ENCODE peak calls at places on chromosomes 5 and 9, in four cellular contexts. R is psoas muscle, Z is neural progenitor cell, A is astrocyte. O is an unnamed sample.

GRCh38 chr5:5304361-5305035 is 118.0 kb upstream of the ICE1 start:
- DNase-seq in R (no peak), A (no peak), Z (peak; percentile 32), O (no peak)

GRCh38 chr9:17120203-17120602 is 14.6 kb upstream of the CNTLN start:
- DNase-seq in A (no peak), R (no peak), Z (no peak), O (no peak)

GRCh38 chr9:86924206-86924605 is 23.1 kb downstream of the GAS1 start:
- DNase-seq in A (no peak), Z (no peak), R (no peak), O (no peak)

GRCh38 chr5:58197875-58198274 is 262.0 kb downstream of the PLK2 start:
- DNase-seq in A (no peak), R (no peak), Z (no peak), O (no peak)

GRCh38 chr5:159210306-159210722 is 961 bp upstream of the RNF145 start:
- DNase-seq in A (no peak), R (no peak), Z (no peak), O (no peak)

GRCh38 chr5:75374394-75374814 is 37.4 kb downstream of the HMGCR start:
- DNase-seq in Z (no peak), R (no peak), A (no peak), O (no peak)

GRCh38 chr9:129333961-129334743 is 156.1 kb upstream of the IER5L start:
- DNase-seq in Z (peak; percentile 93), A (peak; percentile 98), R (peak; percentile 91), O (peak; percentile 68)

GRCh38 chr9:101572316-101572715 is 22.5 kb downstream of the PPP3R2 start:
- DNase-seq in R (no peak), Z (no peak), A (no peak), O (no peak)

GRCh38 chr5:36066540-36067210 is at the start of gene UGT3A2:
- DNase-seq in R (no peak), Z (peak; percentile 84), A (no peak), O (no peak)

GRCh38 chr5:132221781-132222648 is 5.6 kb downstream of the P4HA2 start:
- DNase-seq in R (peak; percentile 44), A (peak; percentile 67), Z (no peak), O (no peak)

GRCh38 chr5:109141499-109142200 is 268.1 kb downstream of the PJA2 start:
- DNase-seq in R (no peak), A (peak; percentile 15), Z (no peak), O (no peak)

GRCh38 chr5:37875051-37875787 is 35.4 kb upstream of the GDNF start:
- DNase-seq in Z (no peak), R (no peak), A (peak; percentile 78), O (no peak)

GRCh38 chr5:134575316-134575715 is 49.8 kb downstream of the JADE2 start:
- DNase-seq in A (no peak), R (no peak), Z (no peak), O (no peak)

GRCh38 chr9:37840560-37841194 is 40.1 kb downstream of the DCAF10 start:
- DNase-seq in A (peak; percentile 80), Z (no peak), R (no peak), O (no peak)

GRCh38 chr9:130453487-130453886 is 8.7 kb downstream of the ASS1 start:
- DNase-seq in Z (no peak), A (peak; percentile 48), R (no peak), O (no peak)

GRCh38 chr5:170749911-170750431 is 33.6 kb upstream of the GABRP start:
- DNase-seq in Z (no peak), A (no peak), R (no peak), O (no peak)

GRCh38 chr5:86500947-86501346 is 116.8 kb upstream of the COX7C start:
- DNase-seq in R (no peak), Z (peak; percentile 6), A (no peak), O (no peak)

GRCh38 chr5:157271740-157272271 is 5.9 kb downstream of the CYFIP2 start:
- DNase-seq in A (no peak), Z (no peak), R (no peak), O (no peak)

GRCh38 chr5:151611127-151611775 is 20.1 kb upstream of the FAT2 start:
- DNase-seq in Z (no peak), R (no peak), A (no peak), O (no peak)

GRCh38 chr9:38336341-38336740 is 56.2 kb upstream of the ALDH1B1 start:
- DNase-seq in Z (no peak), A (no peak), R (no peak), O (no peak)

GRCh38 chr5:33423018-33423630 is 17.6 kb upstream of the TARS1 start:
- DNase-seq in R (no peak), A (no peak), Z (no peak), O (peak; percentile 34)

GRCh38 chr5:138979684-138980275 is 104.6 kb upstream of the LRRTM2 start:
- DNase-seq in A (peak; percentile 8), R (no peak), Z (no peak), O (no peak)

GRCh38 chr5:143168171-143168681 is 235.3 kb downstream of the NR3C1 start:
- DNase-seq in A (no peak), R (no peak), Z (no peak), O (no peak)

GRCh38 chr5:169742773-169743296 is 105.8 kb downstream of the DOCK2 start:
- DNase-seq in R (no peak), A (peak; percentile 97), Z (no peak), O (no peak)

GRCh38 chr5:14204785-14205321 is 61.7 kb downstream of the TRIO start:
- DNase-seq in Z (no peak), A (peak; percentile 85), R (peak; percentile 63), O (no peak)

GRCh38 chr9:104817437-104817836 is 53.5 kb downstream of the NIPSNAP3B start:
- DNase-seq in Z (no peak), A (no peak), R (no peak), O (no peak)

GRCh38 chr5:151707566-151707965 is 20.9 kb upstream of the SPARC start:
- DNase-seq in A (no peak), Z (peak; percentile 50), R (no peak), O (no peak)

GRCh38 chr5:81750308-81751008 is 439 bp downstream of the SSBP2 start:
- DNase-seq in Z (peak; percentile 56), A (no peak), R (no peak), O (no peak)

GRCh38 chr9:134064711-134065110 is 3.1 kb downstream of the BRD3 start:
- DNase-seq in A (no peak), R (no peak), Z (peak; percentile 2), O (no peak)

GRCh38 chr5:86199287-86199686 is 418.5 kb upstream of the COX7C start:
- DNase-seq in R (no peak), Z (no peak), A (no peak), O (no peak)

GRCh38 chr9:81032030-81032572 is 657.2 kb downstream of the TLE1 start:
- DNase-seq in A (peak; percentile 94), Z (no peak), R (no peak), O (no peak)

GRCh38 chr9:88712484-88712883 is 177.5 kb downstream of the NXNL2 start:
- DNase-seq in A (no peak), Z (no peak), R (no peak), O (no peak)

GRCh38 chr9:99820330-99821186 is 1.1 kb upstream of the NR4A3 start:
- DNase-seq in R (peak; percentile 73), Z (no peak), A (peak; percentile 80), O (peak; percentile 47)

GRCh38 chr9:37468620-37469019 is 3.4 kb upstream of the ZBTB5 start:
- DNase-seq in Z (no peak), A (no peak), R (no peak), O (no peak)

GRCh38 chr9:128558431-128559310 is 6.3 kb downstream of the SPTAN1 start:
- DNase-seq in Z (peak; percentile 36), A (peak; percentile 93), R (peak; percentile 76), O (peak; percentile 76)

GRCh38 chr9:137354845-137355420 is 52.9 kb upstream of the NRARP start:
- DNase-seq in A (no peak), R (no peak), Z (no peak), O (no peak)
- H3K9me3 ChIP-seq in A (peaks cover 23% of the 10 kb centered on the region), R (peaks cover 9% of the 10 kb centered on the region), Z (peaks cover 5% of the 10 kb centered on the region), O (peaks cover 5% of the 10 kb centered on the region)

GRCh38 chr5:56313596-56313995 is 80.5 kb upstream of the ANKRD55 start:
- DNase-seq in Z (no peak), R (no peak), A (no peak), O (no peak)
- H3K4me1 ChIP-seq in Z (no peaks in the 10 kb centered on the region), R (no peaks in the 10 kb centered on the region), A (no peaks in the 10 kb centered on the region), O (no peaks in the 10 kb centered on the region)

GRCh38 chr5:180251887-180252286 is 40.0 kb downstream of the MAPK9 start:
- DNase-seq in Z (no peak), A (no peak), R (no peak), O (no peak)

GRCh38 chr5:180250329-180250728 is 41.3 kb upstream of the RASGEF1C start:
- DNase-seq in Z (no peak), R (no peak), A (no peak), O (no peak)

GRCh38 chr5:180253036-180253824 is 38.7 kb downstream of the MAPK9 start:
- DNase-seq in Z (no peak), R (no peak), A (peak; percentile 6), O (no peak)

GRCh38 chr5:180251141-180251540 is 40.7 kb downstream of the MAPK9 start:
- DNase-seq in R (no peak), Z (no peak), A (no peak), O (no peak)
- H3K9me3 ChIP-seq in R (peaks cover 67% of the 10 kb centered on the region), Z (peaks cover 36% of the 10 kb centered on the region), A (peaks cover 49% of the 10 kb centered on the region), O (peaks cover 24% of the 10 kb centered on the region)

GRCh38 chr5:60577116-60577515 is 122.8 kb downstream of the DEPDC1B start:
- DNase-seq in R (no peak), A (peak; percentile 75), Z (no peak), O (no peak)
- H3K4me1 ChIP-seq in R (no peaks in the 10 kb centered on the region), A (no peaks in the 10 kb centered on the region), Z (no peaks in the 10 kb centered on the region), O (no peaks in the 10 kb centered on the region)